ENCODE peak calls at places on chromosome 2, in seven cellular contexts. K is GM23248, A is PC-3, F is GM23338, E is PC-9, L is hepatocyte, Q is HCT116. Z is an unnamed sample. For H3K4me1 and H3K9me2, the result is how much of the 10 kb centered on the place peaks cover.

GRCh38 chr2:127208313-127208712 is 11.8 kb downstream of the CYP27C1 start:
- DNase-seq in A (peak), L (peak), Q (no peak), K (peak), E (peak), F (peak), Z (no peak)

GRCh38 chr2:238161291-238162051 is 2.7 kb downstream of the ERFE start:
- DNase-seq in Q (no peak), E (no peak), F (no peak), A (no peak), K (no peak), L (no peak), Z (no peak)

GRCh38 chr2:851078-851477 is 99.6 kb upstream of the SNTG2 start:
- DNase-seq in F (no peak), Q (no peak), A (no peak), L (no peak), E (no peak), K (no peak), Z (no peak)

GRCh38 chr2:176502619-176503018 is 233.4 kb downstream of the MTX2 start:
- DNase-seq in Q (no peak), F (no peak), A (no peak), L (peak), K (no peak), E (no peak), Z (no peak)

GRCh38 chr2:54209379-54209778 is 46.6 kb downstream of the TSPYL6 start:
- DNase-seq in L (no peak), Q (no peak), K (no peak), F (no peak), E (no peak), A (no peak), Z (no peak)

GRCh38 chr2:96737831-96738230 is 2.0 kb downstream of the LMAN2L start:
- DNase-seq in F (no peak), K (no peak), A (no peak), L (no peak), Q (no peak), E (no peak), Z (no peak)

GRCh38 chr2:113181491-113182051 is 7.8 kb downstream of the PSD4 start:
- DNase-seq in F (no peak), A (no peak), K (no peak), Q (no peak), L (no peak), E (no peak), Z (no peak)

GRCh38 chr2:134408791-134409190 is 154.9 kb downstream of the MGAT5 start:
- DNase-seq in A (peak), E (no peak), F (no peak), K (peak), Q (no peak), L (no peak), Z (peak)

GRCh38 chr2:11495844-11496271 is 29.9 kb upstream of the E2F6 start:
- DNase-seq in A (no peak), F (peak), K (no peak), L (peak), E (no peak), Q (no peak), Z (no peak)

GRCh38 chr2:126275093-126275492 is 380.9 kb upstream of the GYPC start:
- DNase-seq in E (no peak), Q (no peak), K (no peak), A (no peak), F (no peak), L (no peak), Z (no peak)

GRCh38 chr2:2560374-2561015 is 229.4 kb upstream of the MYT1L start:
- DNase-seq in F (no peak), Q (no peak), K (no peak), A (no peak), E (no peak), L (no peak), Z (no peak)

GRCh38 chr2:54206596-54206995 is 49.4 kb downstream of the TSPYL6 start:
- DNase-seq in L (peak), A (peak), E (no peak), K (peak), Q (peak), F (peak), Z (peak)

GRCh38 chr2:237501892-237502513 is 15.0 kb downstream of the MLPH start:
- DNase-seq in E (no peak), A (peak), K (peak), L (no peak), F (no peak), Q (no peak), Z (no peak)

GRCh38 chr2:28958689-28959088 is 22.4 kb upstream of the TOGARAM2 start:
- DNase-seq in E (peak), A (peak), Q (peak), F (peak), L (peak), K (peak), Z (peak)

GRCh38 chr2:173417801-173418200 is 63.1 kb downstream of the CDCA7 start:
- DNase-seq in Q (no peak), K (no peak), F (no peak), L (no peak), A (no peak), E (no peak), Z (no peak)

GRCh38 chr2:49005261-49005660 is 149.1 kb downstream of the FSHR start:
- DNase-seq in K (no peak), E (no peak), Q (no peak), F (no peak), L (no peak), A (no peak), Z (no peak)

GRCh38 chr2:85199692-85200091 is 66.5 kb downstream of the TCF7L1 start:
- DNase-seq in E (no peak), L (no peak), K (peak), A (no peak), Q (no peak), F (no peak), Z (no peak)

GRCh38 chr2:109526442-109526970 is 87.3 kb downstream of the SEPTIN10 start:
- DNase-seq in K (no peak), F (no peak), E (no peak), Q (no peak), L (no peak), A (no peak), Z (no peak)

GRCh38 chr2:160252278-160252887 is 52.3 kb upstream of the ITGB6 start:
- DNase-seq in F (peak), Q (peak), L (peak), A (peak), E (no peak), K (peak), Z (no peak)

GRCh38 chr2:119431155-119431975 is at the start of gene TMEM37:
- DNase-seq in L (peak), A (peak), F (peak), Q (peak), E (peak), K (peak), Z (peak)

GRCh38 chr2:201968045-201968444 is 65.6 kb upstream of the FZD7 start:
- DNase-seq in F (no peak), K (no peak), A (no peak), Q (no peak), E (no peak), L (no peak), Z (no peak)

GRCh38 chr2:150204449-150204848 is 283.0 kb downstream of the RND3 start:
- DNase-seq in A (peak), E (no peak), L (peak), Q (no peak), F (no peak), K (peak), Z (no peak)

GRCh38 chr2:157894694-157895450 is 18.7 kb upstream of the ACVR1 start:
- DNase-seq in F (no peak), L (peak), A (peak), K (peak), Q (no peak), E (no peak), Z (no peak)

GRCh38 chr2:235506997-235507615 is 13.3 kb downstream of the AGAP1 start:
- DNase-seq in K (no peak), F (no peak), L (no peak), Q (no peak), E (no peak), A (no peak), Z (no peak)

GRCh38 chr2:235747868-235748144 is 254.0 kb downstream of the AGAP1 start:
- DNase-seq in Q (no peak), A (peak), K (peak), L (no peak), F (no peak), E (peak), Z (no peak)

GRCh38 chr2:187917535-187917934 is 363.3 kb upstream of the TFPI start:
- DNase-seq in A (peak), L (no peak), E (no peak), Q (no peak), K (peak), F (no peak), Z (no peak)

GRCh38 chr2:14633031-14633430 is 514 bp downstream of the LRATD1 start:
- DNase-seq in K (no peak), Q (no peak), A (peak), F (peak), E (no peak), L (peak), Z (no peak)

GRCh38 chr2:76193098-76193497 is 482.4 kb upstream of the GCFC2 start:
- DNase-seq in L (no peak), Q (no peak), F (no peak), K (no peak), A (no peak), E (no peak), Z (no peak)

GRCh38 chr2:58731488-58731869 is 490.4 kb upstream of the FANCL start:
- DNase-seq in A (peak), K (no peak), L (no peak), E (no peak), Q (no peak), F (no peak), Z (no peak)

GRCh38 chr2:174631009-174631981 is 33.7 kb upstream of the WIPF1 start:
- DNase-seq in A (peak), E (no peak), K (peak), L (no peak), F (no peak), Q (no peak), Z (no peak)

GRCh38 chr2:211114826-211115450 is 558.5 kb downstream of the CPS1 start:
- DNase-seq in Q (no peak), L (no peak), A (no peak), E (no peak), K (no peak), F (no peak), Z (no peak)

GRCh38 chr2:29310665-29311348 is 195.6 kb downstream of the CLIP4 start:
- DNase-seq in A (no peak), F (no peak), E (no peak), K (no peak), L (no peak), Q (no peak), Z (no peak)

GRCh38 chr2:203446071-203446481 is 89.0 kb downstream of the RAPH1 start:
- DNase-seq in A (peak), K (peak), Q (no peak), E (no peak), F (no peak), L (no peak), Z (peak)

GRCh38 chr2:104872866-104873688 is 19.2 kb downstream of the POU3F3 start:
- DNase-seq in Q (peak), E (peak), A (peak), L (peak), F (peak), K (peak), Z (peak)

GRCh38 chr2:148614332-148615049 is 30.1 kb upstream of the EPC2 start:
- DNase-seq in E (peak), L (peak), F (peak), A (peak), K (peak), Q (peak), Z (peak)

GRCh38 chr2:183070942-183071844 is 7.4 kb upstream of the DUSP19 start:
- DNase-seq in L (peak), Q (no peak), F (peak), A (no peak), K (peak), E (peak), Z (no peak)

GRCh38 chr2:182980115-182980514 is 58.1 kb downstream of the NCKAP1 start:
- DNase-seq in K (peak), F (peak), A (peak), L (peak), Q (peak), E (no peak), Z (peak)

GRCh38 chr2:216450784-216451183 is 38.5 kb downstream of the SMARCAL1 start:
- DNase-seq in F (no peak), L (no peak), E (no peak), A (no peak), K (no peak), Q (no peak), Z (no peak)

GRCh38 chr2:159650574-159650973 is 34.2 kb upstream of the BAZ2B start:
- DNase-seq in Q (no peak), E (no peak), K (no peak), L (no peak), F (no peak), A (no peak), Z (no peak)

GRCh38 chr2:152460567-152460966 is 125.6 kb downstream of the FMNL2 start:
- DNase-seq in F (no peak), L (no peak), A (no peak), Q (no peak), E (no peak), K (no peak), Z (no peak)
- H3K4me1 ChIP-seq in F (under half), L (under half), A (under half), Q (under half), E (under half), K (under half), Z (under half)

DNA sequence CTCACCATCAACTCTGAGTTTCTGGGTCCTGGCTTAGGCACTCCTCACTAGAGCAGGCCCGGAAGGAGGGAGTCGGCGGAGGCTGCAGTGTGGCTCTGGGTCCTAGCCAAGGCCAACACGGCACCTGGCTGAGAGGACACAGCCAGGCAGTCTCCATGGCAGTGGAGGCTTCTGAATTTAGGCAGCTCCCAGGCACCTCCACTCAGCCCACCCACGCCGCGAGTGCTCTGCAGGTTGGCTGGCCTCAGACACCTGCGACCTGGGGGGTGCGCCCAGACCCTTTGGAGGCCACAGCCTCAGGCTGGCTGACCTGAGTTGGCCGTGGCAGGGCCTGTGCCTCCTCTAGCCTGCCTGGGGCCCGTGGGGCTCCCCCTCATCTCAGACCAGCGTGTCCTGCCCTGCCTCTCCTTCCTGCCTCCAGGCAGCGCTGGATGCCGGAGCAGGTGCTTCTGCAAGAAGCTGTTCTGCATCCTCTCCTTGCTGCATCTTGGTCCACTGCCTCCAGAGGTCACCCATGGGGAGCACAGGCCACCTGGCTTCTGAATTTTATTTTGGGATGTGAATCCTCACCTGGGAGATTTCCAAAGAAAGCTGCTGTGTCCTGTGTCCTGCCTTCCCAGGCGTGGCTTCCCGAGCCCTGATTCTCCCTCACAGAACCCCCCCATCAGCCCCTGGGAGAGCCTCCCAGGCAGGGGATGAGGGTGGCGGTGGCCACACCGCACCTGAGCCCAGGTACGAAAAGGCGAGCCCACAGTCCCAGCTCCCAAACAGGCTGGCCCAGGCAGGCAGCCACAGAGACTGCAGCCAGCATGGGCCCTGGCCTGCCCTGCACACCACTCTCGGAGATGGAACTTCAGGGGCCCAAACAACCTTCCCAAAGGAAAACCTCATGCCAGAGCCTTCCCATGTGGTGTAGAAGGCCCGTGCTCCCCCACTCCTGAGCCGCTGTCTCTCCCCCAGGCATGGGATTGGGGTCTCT is 23.4 kb downstream of the AQP12A start:
- DNase-seq in L (no peak), Q (no peak), A (no peak), K (no peak), F (peak), E (no peak), Z (no peak)
- H3K9me2 ChIP-seq in L (under half), Q (under half), A (under half), K (under half), F (under half), E (under half), Z (under half)

DNA sequence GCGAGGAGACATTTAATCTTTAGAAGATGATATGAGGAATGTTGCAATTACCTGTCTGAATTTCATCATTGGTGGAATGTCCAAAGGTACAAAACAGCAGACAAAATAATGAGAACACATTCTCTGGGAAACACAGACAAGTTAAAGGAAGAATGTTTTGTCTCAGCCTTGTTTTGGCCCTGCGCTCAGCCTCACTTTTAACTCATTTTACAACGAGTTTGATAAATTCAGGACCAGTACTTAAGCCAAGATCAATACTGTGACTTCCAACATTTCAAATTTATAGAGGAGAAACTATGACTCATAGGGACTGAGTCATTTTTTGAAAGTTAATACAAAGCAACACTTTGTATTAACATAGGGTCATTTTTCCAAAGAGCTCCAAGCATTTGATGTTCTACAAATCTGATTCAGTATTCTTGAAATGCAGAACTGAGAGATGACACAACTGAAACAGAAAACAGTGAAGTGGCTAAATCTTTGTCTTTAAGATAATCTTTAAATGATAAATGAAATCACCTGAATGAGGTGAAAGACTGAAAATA is 833.2 kb upstream of the CHAC2 start:
- DNase-seq in K (peak), A (peak), F (no peak), Q (peak), L (peak), E (peak), Z (peak)
- TF ChIP-seq EZH2 in K (no peak), A (no peak), F (no peak), Q (no peak), L (no peak), E (no peak), Z (no peak)

GRCh38 chr2:189128961-189129360 is 50.6 kb downstream of the COL5A2 start:
- DNase-seq in A (no peak), E (no peak), F (no peak), K (peak), Q (no peak), L (no peak), Z (no peak)

GRCh38 chr2:189129971-189130370 is 49.6 kb downstream of the COL5A2 start:
- DNase-seq in F (no peak), L (no peak), E (no peak), K (peak), A (peak), Q (no peak), Z (no peak)

GRCh38 chr2:189127756-189128155 is 51.8 kb downstream of the COL5A2 start:
- DNase-seq in Q (no peak), A (peak), L (no peak), K (no peak), F (no peak), E (no peak), Z (no peak)

GRCh38 chr2:189134485-189134884 is 45.1 kb downstream of the COL5A2 start:
- DNase-seq in Q (no peak), L (no peak), F (no peak), A (no peak), K (no peak), E (no peak), Z (no peak)

DNA sequence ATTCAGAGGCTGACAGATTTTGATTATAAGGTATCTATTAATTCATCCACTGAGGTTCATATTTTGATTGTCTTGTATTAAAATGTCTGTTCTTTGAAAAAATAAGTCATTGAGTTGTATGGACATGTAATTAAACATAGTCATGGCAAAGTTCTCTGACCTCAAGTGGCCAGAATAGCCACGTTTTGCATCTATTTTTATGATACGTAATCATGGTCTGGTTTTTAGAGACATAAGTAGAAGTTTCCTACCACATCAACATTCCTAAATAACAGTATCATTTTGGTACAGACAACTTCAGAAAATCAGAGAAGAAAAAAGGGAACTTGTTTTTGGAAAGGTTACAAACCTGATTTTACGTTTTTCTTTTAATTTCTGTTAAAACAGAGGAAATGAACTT is 47.6 kb downstream of the COL5A2 start:
- DNase-seq in F (no peak), K (no peak), A (no peak), E (no peak), L (no peak), Q (no peak), Z (no peak)
- H3K4me1 ChIP-seq in F (under half), K (half or more), A (under half), E (under half), L (under half), Q (under half), Z (under half)

GRCh38 chr2:197264332-197264731 is 46.2 kb downstream of the ANKRD44 start:
- DNase-seq in L (no peak), Q (no peak), F (no peak), A (no peak), K (no peak), E (no peak), Z (no peak)
- H3K9me2 ChIP-seq in L (under half), Q (under half), F (under half), A (under half), K (under half), E (under half), Z (under half)

GRCh38 chr2:74514368-74515270 is at the start of gene TLX2:
- DNase-seq in Q (no peak), E (no peak), L (no peak), A (peak), K (peak), F (peak), Z (no peak)
- TF ChIP-seq EZH2 in Q (no peak), E (no peak), L (peak), A (no peak), K (peak), F (peak), Z (no peak)

DNA sequence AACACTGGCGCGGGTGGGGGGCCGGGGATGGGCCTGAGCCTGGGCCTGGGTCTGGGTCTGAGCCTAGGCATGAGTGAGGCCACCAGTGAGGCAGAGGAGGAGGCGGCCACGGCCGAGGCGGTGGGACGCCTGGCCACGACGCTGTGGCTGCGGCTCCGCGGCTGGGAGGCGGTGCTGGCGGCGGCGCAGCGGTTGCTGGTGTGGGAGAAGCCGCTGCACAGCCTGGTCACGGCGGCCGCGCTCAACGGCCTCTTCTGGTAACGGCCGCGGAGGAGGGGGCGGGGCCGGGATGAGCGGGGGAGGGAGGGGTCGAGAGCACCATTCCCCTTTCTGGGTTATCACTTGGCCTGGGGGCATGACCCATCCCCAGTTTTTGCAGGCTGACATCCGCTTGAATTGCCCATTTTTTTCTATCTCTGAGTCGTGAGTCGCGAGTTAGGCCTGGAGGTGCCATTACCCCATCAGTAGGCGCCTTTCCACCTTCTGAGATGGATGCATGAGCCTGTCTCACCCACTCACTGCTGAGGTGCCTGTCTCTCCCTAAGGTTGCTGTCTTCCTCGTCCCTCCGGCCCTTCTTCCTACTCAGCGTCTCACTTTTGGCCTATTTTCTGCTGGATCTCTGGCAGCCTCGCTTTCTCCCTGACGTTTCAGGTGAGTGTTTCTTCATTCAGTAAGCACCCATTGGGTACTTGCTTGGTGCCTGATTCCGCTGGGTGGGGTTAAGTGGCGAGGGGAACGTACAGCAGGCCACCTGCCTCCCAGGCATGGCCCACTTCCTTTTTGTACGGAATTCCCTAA is 501 bp downstream of the RETREG2 start:
- DNase-seq in L (peak), Q (no peak), A (peak), F (peak), K (peak), E (no peak), Z (peak)
- H3K4me1 ChIP-seq in L (under half), Q (under half), A (under half), F (under half), K (under half), E (under half), Z (under half)

Z was measured in MM.1S.